ENCODE peak calls at places on chromosomes 12 and 14, in seven cellular contexts. U is GM06990, E is pancreas, Y is right lobe of liver, V is neural crest cell, B is H9, X is fibroblast of pulmonary artery. C is an unnamed sample.

GRCh38 chr14:77965919-77966435 is 166.1 kb downstream of the ADCK1 start:
- DNase-seq in U (peak), E (peak), Y (no peak), V (no peak), B (peak), X (peak), C (peak)

GRCh38 chr14:72745546-72745945 is 148.4 kb downstream of the DPF3 start:
- DNase-seq in U (no peak), E (no peak), Y (no peak), V (no peak), B (no peak), X (peak), C (no peak)

GRCh38 chr14:24013654-24014514 is 25.2 kb downstream of the DHRS4L2 start:
- DNase-seq in U (no peak), E (peak), Y (peak), V (peak), B (peak), X (peak), C (no peak)

GRCh38 chr14:24848427-24848826 is 201.5 kb downstream of the STXBP6 start:
- DNase-seq in U (no peak), E (no peak), Y (no peak), V (no peak), B (no peak), X (peak), C (no peak)

GRCh38 chr12:44000309-44000952 is 164.6 kb downstream of the TMEM117 start:
- DNase-seq in U (no peak), E (peak), Y (peak), V (peak), B (peak), X (peak), C (no peak)

GRCh38 chr12:131040491-131040890 is 86.8 kb downstream of the ADGRD1 start:
- DNase-seq in U (no peak), E (no peak), Y (no peak), V (no peak), B (no peak), X (no peak), C (no peak)

GRCh38 chr14:81519200-81519998 is 14.3 kb downstream of the SEL1L start:
- DNase-seq in U (no peak), E (no peak), Y (no peak), V (no peak), B (no peak), X (peak), C (no peak)

GRCh38 chr14:95549656-95550585 is 15.1 kb downstream of the GLRX5 start:
- DNase-seq in U (no peak), E (no peak), Y (no peak), V (no peak), B (no peak), X (no peak), C (no peak)

GRCh38 chr14:58362798-58363412 is 32.8 kb upstream of the TOMM20L start:
- DNase-seq in U (no peak), E (no peak), Y (no peak), V (no peak), B (no peak), X (peak), C (no peak)

GRCh38 chr14:49975286-49975685 is 82.4 kb downstream of the ARF6 start:
- DNase-seq in U (no peak), E (no peak), Y (no peak), V (no peak), B (no peak), X (peak), C (no peak)

GRCh38 chr12:131673519-131674265 is 37.2 kb upstream of the SFSWAP start:
- DNase-seq in U (no peak), E (no peak), Y (no peak), V (no peak), B (no peak), X (peak), C (no peak)

GRCh38 chr12:12010277-12011031 is 60.3 kb upstream of the BCL2L14 start:
- DNase-seq in U (peak), E (no peak), Y (no peak), V (no peak), B (no peak), X (peak), C (no peak)

GRCh38 chr12:122837306-122838265 is 2.3 kb downstream of the HIP1R start:
- DNase-seq in U (no peak), E (peak), Y (peak), V (no peak), B (no peak), X (no peak), C (no peak)

GRCh38 chr12:122836027-122836921 is 1.0 kb downstream of the HIP1R start:
- DNase-seq in U (peak), E (no peak), Y (peak), V (no peak), B (peak), X (peak), C (peak)

GRCh38 chr12:122835693-122836026 is 403 bp downstream of the HIP1R start:
- DNase-seq in U (no peak), E (no peak), Y (peak), V (no peak), B (peak), X (no peak), C (peak)

GRCh38 chr12:122834921-122835692 is at the start of gene HIP1R:
- DNase-seq in U (no peak), E (peak), Y (peak), V (peak), B (peak), X (peak), C (no peak)

DNA sequence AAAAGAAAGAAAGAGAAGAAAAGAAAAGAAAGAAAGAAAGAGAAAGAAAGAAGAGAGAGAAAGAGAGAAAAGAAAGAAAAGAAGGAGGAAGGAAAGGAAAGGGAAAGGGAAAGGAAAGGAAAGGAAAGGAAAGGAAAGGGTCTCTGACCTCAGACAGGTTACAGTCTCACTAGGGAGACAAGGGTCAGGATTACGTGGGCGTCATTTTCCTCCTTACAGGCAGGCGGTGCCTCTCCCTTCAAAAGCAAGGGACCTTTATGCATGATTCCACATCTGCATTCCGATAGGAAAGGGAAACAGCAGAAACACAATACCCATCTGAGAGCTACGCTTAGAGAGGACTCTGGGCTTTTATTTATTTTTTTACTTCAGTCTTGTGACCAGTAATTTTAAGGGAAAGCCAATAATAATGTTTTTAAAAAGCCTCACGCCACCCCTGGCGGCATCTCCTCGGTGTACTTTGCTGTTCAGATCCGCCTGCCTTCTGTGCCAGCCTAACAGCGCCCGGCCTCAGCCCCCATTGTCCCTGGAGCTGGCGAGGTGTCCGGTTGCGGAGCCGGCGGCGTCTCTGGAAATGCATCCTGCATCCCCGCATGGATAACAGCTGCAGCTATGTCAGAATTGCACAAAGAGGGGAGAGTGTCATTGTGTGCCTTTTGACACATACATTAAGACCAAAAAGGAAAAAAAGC is 882 bp upstream of the HIP1R start:
- DNase-seq in U (no peak), E (no peak), Y (peak), V (peak), B (peak), X (peak), C (no peak)
- TF ChIP-seq CTCF in U (no peak), E (no peak), Y (no peak), V (peak), B (peak), X (peak), C (no peak)

DNA sequence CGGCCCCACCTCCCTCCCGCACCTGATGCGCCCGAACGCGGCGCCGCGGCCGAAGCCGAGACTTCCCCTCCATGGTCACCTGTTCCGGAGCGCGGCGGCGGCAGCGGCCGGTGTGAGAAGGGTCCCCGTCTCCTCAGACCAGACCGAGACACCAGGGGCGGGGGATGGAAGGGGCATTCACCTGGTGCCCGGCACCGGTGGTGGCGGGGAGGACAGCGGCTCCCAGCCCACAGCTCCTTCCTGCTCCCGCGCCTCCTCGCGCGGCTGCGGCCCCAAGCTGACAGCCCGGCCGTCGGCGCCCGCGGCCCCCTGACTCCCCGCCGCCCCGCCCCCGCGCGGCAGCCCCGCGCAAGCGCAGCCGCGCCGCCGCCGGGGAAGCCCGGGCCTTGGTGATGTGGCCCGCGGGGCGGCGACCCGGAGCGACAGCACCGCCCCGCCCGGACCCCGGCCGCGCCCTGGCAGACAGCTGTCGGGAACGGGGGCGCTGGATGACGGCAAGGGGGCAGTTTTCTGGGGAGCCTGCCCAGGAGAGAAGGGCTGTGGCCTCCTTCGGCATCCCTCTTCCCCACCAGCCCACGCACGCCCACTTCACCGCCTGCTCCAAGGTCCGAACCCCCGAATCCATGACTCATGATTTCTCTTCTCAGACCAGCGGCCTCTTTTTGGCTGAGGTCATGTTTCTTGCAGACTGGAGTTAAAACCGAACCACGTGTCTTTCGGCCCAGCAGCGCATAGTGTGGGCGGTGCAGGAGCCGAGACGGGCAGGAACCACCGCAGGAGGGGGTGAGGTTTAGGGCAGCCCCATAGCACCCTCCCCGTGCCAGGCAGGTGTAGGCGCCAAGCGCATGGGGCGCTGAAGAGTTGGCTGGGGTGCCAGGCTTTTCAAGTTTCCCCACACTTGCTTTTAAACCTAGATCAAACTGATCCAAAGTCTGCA is at the start of gene SLC41A2:
- DNase-seq in U (peak), E (peak), Y (peak), V (peak), B (peak), X (peak), C (peak)
- TF ChIP-seq CTCF in U (peak), E (peak), Y (no peak), V (peak), B (peak), X (no peak), C (peak)

GRCh38 chr14:65729547-65729946 is 317.0 kb downstream of the FUT8 start:
- DNase-seq in U (no peak), E (no peak), Y (no peak), V (no peak), B (no peak), X (no peak), C (no peak)

GRCh38 chr14:65728604-65729003 is 316.1 kb downstream of the FUT8 start:
- DNase-seq in U (no peak), E (no peak), Y (no peak), V (no peak), B (no peak), X (no peak), C (no peak)

DNA sequence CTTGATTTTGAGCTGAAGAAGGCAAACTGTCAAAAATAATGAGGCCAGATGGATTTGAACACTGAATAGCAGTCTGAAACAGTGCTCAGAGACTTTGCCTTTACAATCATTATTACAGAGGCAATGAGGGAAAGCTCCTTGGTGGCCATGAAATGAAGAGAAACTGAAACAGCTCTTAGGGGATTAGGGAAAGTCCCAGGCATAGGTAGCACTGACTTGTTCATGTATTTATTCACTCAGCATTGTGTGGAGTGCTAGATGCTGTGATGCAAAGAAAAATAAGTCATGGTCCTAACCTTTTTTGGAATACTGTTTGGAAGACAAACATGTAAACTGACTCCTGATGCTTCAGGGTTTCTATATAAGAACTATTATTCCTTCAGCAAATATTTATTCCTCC is 319.6 kb downstream of the FUT8 start:
- DNase-seq in U (peak), E (no peak), Y (no peak), V (no peak), B (no peak), X (no peak), C (no peak)
- TF ChIP-seq CTCF in U (no peak), E (no peak), Y (no peak), V (no peak), B (no peak), X (no peak), C (no peak)

DNA sequence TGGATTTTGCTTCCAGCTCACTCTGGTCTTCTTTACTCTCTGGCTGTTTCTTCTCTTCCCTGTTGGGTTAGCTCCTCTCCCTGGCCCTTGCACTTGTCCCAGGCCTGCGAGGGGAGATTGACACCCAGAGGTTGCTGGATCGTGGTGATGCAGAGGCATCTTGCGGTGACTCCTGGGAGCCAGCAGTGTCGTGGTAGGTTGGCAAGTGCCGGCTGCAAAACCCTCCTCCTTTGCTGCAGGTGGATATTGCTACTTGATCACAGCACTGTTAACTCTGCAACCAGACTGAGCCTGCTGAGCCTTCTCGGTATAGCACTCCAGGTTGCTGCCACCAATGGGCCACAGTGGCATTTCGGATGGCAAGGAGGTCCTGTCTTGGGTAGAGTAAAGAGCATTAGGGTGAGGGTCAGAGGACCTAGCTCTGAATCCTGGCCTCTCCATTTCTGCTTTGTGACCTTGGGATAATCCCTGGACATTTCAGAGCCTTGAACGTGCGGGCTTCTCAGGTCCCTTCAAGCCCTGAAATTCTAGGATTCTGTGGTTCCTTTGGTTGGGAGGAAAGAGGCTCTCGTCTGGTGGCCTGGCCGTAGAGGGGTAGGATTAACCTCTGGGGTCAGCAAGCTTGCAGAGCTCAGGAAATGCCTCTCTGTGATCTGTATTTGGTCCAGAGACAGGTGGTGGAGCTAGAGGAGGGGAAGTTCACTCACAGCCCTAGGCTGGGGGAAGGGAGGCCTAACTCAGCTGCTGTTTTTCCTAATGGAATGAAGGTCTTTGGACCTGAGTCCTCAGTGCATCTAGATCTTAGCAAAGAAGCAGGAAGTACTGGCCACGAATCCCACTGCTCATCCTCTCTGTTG is 87.5 kb downstream of the TSPAN9 start:
- DNase-seq in U (no peak), E (no peak), Y (no peak), V (no peak), B (no peak), X (peak), C (no peak)
- TF ChIP-seq CTCF in U (no peak), E (no peak), Y (no peak), V (no peak), B (no peak), X (no peak), C (no peak)

C was measured in mesothelial cell of epicardium.